ENCODE peak calls at places on chromosomes 13 and 19, in nine cellular contexts. Y is adrenal gland, M is brain microvascular endothelial cell, Z is BJ, G is endodermal cell, R is AG04449, L is cardiac muscle cell, O is epithelial cell of esophagus, D is heart left ventricle. F is an unnamed sample.

GRCh38 chr13:112837371-112838037 is 131.5 kb upstream of the MCF2L start:
- DNase-seq in G (no peak), D (no peak), M (no peak), R (no peak), Z (no peak), O (no peak), Y (no peak), L (peak; percentile 19), F (no peak)

GRCh38 chr19:32581704-32582164 is 744 bp downstream of the PDCD5 start:
- DNase-seq in G (peak; percentile 71), O (peak; percentile 73), L (peak; percentile 72), R (no peak), M (peak; percentile 36), D (no peak), Y (no peak), Z (no peak), F (no peak)

GRCh38 chr19:13089139-13089856 is 13.4 kb downstream of the LYL1 start:
- DNase-seq in M (no peak), O (no peak), R (no peak), Z (no peak), G (peak; percentile 85), L (no peak), D (no peak), Y (no peak), F (peak; percentile 35)

GRCh38 chr13:46184277-46184699 is 2.3 kb upstream of the LCP1 start:
- DNase-seq in G (peak; percentile 84), D (no peak), R (no peak), O (no peak), Z (no peak), M (no peak), L (peak; percentile 28), Y (no peak), F (peak; percentile 89)

GRCh38 chr13:56347014-56347413 is 793.7 kb upstream of the PRR20A start:
- DNase-seq in D (no peak), M (no peak), R (no peak), Z (no peak), G (no peak), O (no peak), Y (no peak), L (no peak), F (no peak)

GRCh38 chr13:28716511-28716910 is 2.3 kb downstream of the SLC46A3 start:
- DNase-seq in R (no peak), M (peak; percentile 71), D (no peak), G (peak; percentile 86), O (peak; percentile 98), L (peak; percentile 88), Y (no peak), Z (peak; percentile 79), F (no peak)

GRCh38 chr13:112720251-112720650 is 30.4 kb downstream of the ATP11A start:
- DNase-seq in Y (no peak), G (no peak), M (no peak), D (no peak), L (no peak), Z (no peak), R (no peak), O (no peak), F (no peak)

GRCh38 chr19:13864513-13865242 is 12.3 kb upstream of the NANOS3 start:
- DNase-seq in Y (no peak), G (no peak), M (no peak), D (no peak), L (no peak), Z (no peak), O (no peak), R (no peak), F (no peak)

GRCh38 chr19:15332311-15332996 is at the start of gene BRD4:
- DNase-seq in R (no peak), M (no peak), Z (no peak), D (peak; percentile 88), O (peak; percentile 61), Y (peak; percentile 79), L (peak; percentile 65), G (peak; percentile 90), F (peak; percentile 81)

GRCh38 chr19:2425622-2426581 is 1.5 kb downstream of the TIMM13 start:
- DNase-seq in D (no peak), M (no peak), G (peak; percentile 56), L (no peak), Z (no peak), Y (no peak), R (no peak), O (no peak), F (no peak)
- H3K4me3 ChIP-seq in D (peak overlapping the region; percentile 96), M (peak overlapping the region; percentile 86), G (peak overlapping the region; percentile 92), L (peak overlapping the region; percentile 86), Z (peak overlapping the region; percentile 89), Y (no peak overlapping the region), R (peak overlapping the region; percentile 92), O (peak overlapping the region; percentile 81), F (peak overlapping the region; percentile 84)

GRCh38 chr13:83214452-83214851 is 667.8 kb downstream of the SLITRK1 start:
- DNase-seq in O (no peak), R (no peak), L (no peak), D (no peak), Y (no peak), M (peak; percentile 4), G (no peak), Z (no peak), F (no peak)

GRCh38 chr13:83215627-83216026 is 666.6 kb downstream of the SLITRK1 start:
- DNase-seq in R (peak; percentile 41), Y (no peak), D (no peak), Z (peak; percentile 57), L (peak; percentile 81), O (peak; percentile 50), M (peak; percentile 5), G (no peak), F (no peak)

GRCh38 chr13:83216521-83217245 is 665.6 kb downstream of the SLITRK1 start:
- DNase-seq in Y (no peak), R (no peak), M (no peak), L (no peak), Z (no peak), O (no peak), G (no peak), D (no peak), F (no peak)

DNA sequence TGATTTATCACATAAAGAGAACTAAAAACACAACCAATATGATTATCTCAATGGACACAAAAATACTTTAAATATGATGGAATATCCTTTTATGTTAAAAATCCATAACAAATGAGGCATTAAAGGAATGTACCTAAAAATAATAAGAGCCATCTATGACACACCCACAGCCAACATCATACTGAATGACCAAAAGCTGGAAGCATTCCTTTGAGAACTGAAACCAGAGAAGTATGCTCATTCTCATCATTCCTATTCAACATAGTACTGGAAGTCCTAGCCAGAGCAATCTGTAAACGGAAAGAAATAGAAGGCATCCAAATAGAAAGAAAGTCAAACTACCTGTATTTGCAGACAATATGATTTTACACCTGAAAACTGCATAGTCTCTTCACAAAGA is 671.0 kb downstream of the SLITRK1 start:
- DNase-seq in G (no peak), M (peak; percentile 61), D (no peak), Y (no peak), L (no peak), O (no peak), R (peak; percentile 36), Z (no peak), F (no peak)
- TF ChIP-seq CTCF in G (no peak), M (no peak), D (no peak), Y (no peak), L (no peak), O (no peak), R (no peak), Z (no peak), F (no peak)

DNA sequence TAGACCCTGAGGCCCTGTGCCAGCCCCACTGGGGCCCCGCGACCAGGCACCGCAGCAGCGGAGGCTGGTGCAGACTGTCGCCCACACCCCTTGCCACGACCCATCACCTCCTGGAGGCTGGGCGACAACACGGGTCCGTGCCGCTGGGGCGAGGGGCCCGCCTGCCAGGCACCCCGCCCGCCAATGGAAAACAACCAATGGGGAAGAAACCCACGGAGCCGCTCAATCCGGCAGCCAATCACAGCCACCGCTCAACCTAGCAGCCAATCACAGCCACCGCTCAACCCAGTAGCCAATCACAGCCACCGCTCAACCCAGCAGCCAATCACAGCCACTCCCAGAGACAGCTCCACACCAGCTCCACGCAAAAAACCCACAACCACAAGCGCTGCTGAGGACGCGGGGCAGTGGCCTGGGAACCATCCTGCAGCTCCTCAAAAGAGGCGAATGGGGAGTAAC is 29.7 kb downstream of the GPX4 start:
- DNase-seq in Y (no peak), M (no peak), G (peak; percentile 87), Z (no peak), L (peak; percentile 26), O (peak; percentile 45), R (no peak), D (no peak), F (peak; percentile 91)
- H3K4me3 ChIP-seq in Y (no peak overlapping the region), M (no peak overlapping the region), G (no peak overlapping the region), Z (no peak overlapping the region), L (no peak overlapping the region), O (no peak overlapping the region), R (no peak overlapping the region), D (peak overlapping the region; percentile 96), F (peak overlapping the region; percentile 95)

GRCh38 chr19:7459773-7460172 is 29.1 kb downstream of the PEX11G start:
- DNase-seq in O (no peak), G (no peak), M (no peak), Y (no peak), Z (no peak), R (no peak), L (no peak), D (no peak), F (no peak)

GRCh38 chr19:7455600-7456296 is 33.1 kb downstream of the PEX11G start:
- DNase-seq in O (no peak), R (no peak), D (no peak), Y (no peak), M (no peak), G (no peak), Z (no peak), L (no peak), F (no peak)

GRCh38 chr19:7458675-7459074 is 30.2 kb downstream of the PEX11G start:
- DNase-seq in G (no peak), Z (no peak), Y (no peak), R (no peak), O (no peak), L (no peak), M (no peak), D (no peak), F (no peak)

GRCh38 chr19:7454998-7455397 is 33.8 kb downstream of the PEX11G start:
- DNase-seq in D (no peak), G (no peak), R (no peak), L (no peak), M (no peak), Y (no peak), Z (no peak), O (no peak), F (no peak)

GRCh38 chr19:7456964-7457541 is 31.8 kb downstream of the PEX11G start:
- DNase-seq in O (peak; percentile 67), R (no peak), Z (no peak), M (no peak), D (no peak), Y (no peak), G (no peak), L (no peak), F (no peak)
- TF ChIP-seq CTCF in O (no peak), R (no peak), Z (no peak), M (no peak), D (no peak), Y (no peak), G (no peak), L (no peak), F (no peak)